ENCODE peak calls at places on chromosomes 1 and 21, in five cellular contexts. L is foreskin fibroblast, X is Caco-2, C is aorta, F is upper lobe of right lung. E is an unnamed sample.

GRCh38 chr1:89670168-89670567 is 37.2 kb downstream of the LRRC8C start:
- DNase-seq in L (peak), X (no peak), C (no peak), F (no peak), E (no peak)

GRCh38 chr1:205319081-205320018 is 2.2 kb downstream of the NUAK2 start:
- DNase-seq in L (peak), X (no peak), C (peak), F (peak), E (peak)

GRCh38 chr21:42997053-42997452 is 22.7 kb downstream of the PKNOX1 start:
- DNase-seq in L (peak), X (no peak), C (peak), F (peak), E (no peak)

GRCh38 chr1:32249831-32250525 is 1.1 kb upstream of the LCK start:
- DNase-seq in L (no peak), X (no peak), C (no peak), F (no peak), E (no peak)

GRCh38 chr1:38788285-38788684 is 71.3 kb downstream of the RRAGC start:
- DNase-seq in L (no peak), X (no peak), C (no peak), F (no peak), E (no peak)

GRCh38 chr21:42120056-42120903 is 49.2 kb downstream of the UMODL1 start:
- DNase-seq in L (no peak), X (peak), C (peak), F (no peak), E (no peak)

GRCh38 chr1:27884182-27884954 is 12.0 kb downstream of the THEMIS2 start:
- DNase-seq in L (no peak), X (no peak), C (peak), F (peak), E (no peak)

GRCh38 chr1:40879487-40880175 is 17.5 kb upstream of the CITED4 start:
- DNase-seq in L (no peak), X (no peak), C (no peak), F (no peak), E (no peak)

GRCh38 chr1:32716312-32717126 is 13.9 kb upstream of the SYNC start:
- DNase-seq in L (peak), X (peak), C (no peak), F (peak), E (peak)

GRCh38 chr21:24514081-24514733 is 1093.1 kb downstream of the MRPL39 start:
- DNase-seq in L (no peak), X (no peak), C (no peak), F (no peak), E (peak)

GRCh38 chr1:41613646-41614592 is 129.4 kb upstream of the EDN2 start:
- DNase-seq in L (peak), X (no peak), C (no peak), F (no peak), E (no peak)

GRCh38 chr1:26336477-26337205 is 17.3 kb downstream of the CRYBG2 start:
- DNase-seq in L (peak), X (no peak), C (peak), F (peak), E (peak)

GRCh38 chr1:46039571-46040052 is 92.8 kb downstream of the PIK3R3 start:
- DNase-seq in L (peak), X (no peak), C (no peak), F (no peak), E (no peak)

GRCh38 chr1:162561616-162562451 is at the start of gene UAP1:
- DNase-seq in L (no peak), X (no peak), C (no peak), F (no peak), E (no peak)

GRCh38 chr1:159826436-159827101 is at the start of gene SLAMF8:
- DNase-seq in L (no peak), X (no peak), C (peak), F (peak), E (no peak)

GRCh38 chr21:28769683-28770082 is 223.0 kb downstream of the LTN1 start:
- DNase-seq in L (peak), X (no peak), C (no peak), F (no peak), E (no peak)

GRCh38 chr1:48882020-48882419 is 105.3 kb upstream of the BEND5 start:
- DNase-seq in L (no peak), X (no peak), C (no peak), F (no peak), E (no peak)

GRCh38 chr1:206503591-206504362 is 3.6 kb upstream of the RASSF5 start:
- DNase-seq in L (peak), X (no peak), C (peak), F (no peak), E (no peak)

GRCh38 chr1:101338714-101339430 is 102.1 kb downstream of the S1PR1 start:
- DNase-seq in L (peak), X (no peak), C (no peak), F (no peak), E (no peak)

GRCh38 chr1:44646711-44647110 is 27.6 kb downstream of the TMEM53 start:
- DNase-seq in L (no peak), X (no peak), C (no peak), F (no peak), E (no peak)

GRCh38 chr1:244391761-244392160 is 59.9 kb downstream of the ADSS2 start:
- DNase-seq in L (peak), X (peak), C (no peak), F (no peak), E (no peak)

GRCh38 chr1:191695865-191696264 is 462.4 kb upstream of the RGS18 start:
- DNase-seq in L (peak), X (no peak), C (no peak), F (no peak), E (no peak)

GRCh38 chr1:167905671-167906070 is 8.3 kb downstream of the ADCY10 start:
- DNase-seq in L (peak), X (no peak), C (no peak), F (no peak), E (peak)

GRCh38 chr1:166133276-166133841 is 33.4 kb downstream of the FAM78B start:
- DNase-seq in L (peak), X (no peak), C (no peak), F (no peak), E (no peak)

GRCh38 chr1:75712306-75712705 is 12.2 kb upstream of the ACADM start:
- DNase-seq in L (no peak), X (no peak), C (no peak), F (no peak), E (no peak)

GRCh38 chr21:43956667-43957030 is 55.5 kb upstream of the TRAPPC10 start:
- DNase-seq in L (peak), X (no peak), C (no peak), F (no peak), E (no peak)

GRCh38 chr1:213154056-213154677 is 103.1 kb downstream of the RPS6KC1 start:
- DNase-seq in L (no peak), X (no peak), C (no peak), F (no peak), E (no peak)

GRCh38 chr1:22255341-22256212 is 112.7 kb upstream of the WNT4 start:
- DNase-seq in L (no peak), X (no peak), C (no peak), F (no peak), E (no peak)

GRCh38 chr1:99851850-99852454 is 1.8 kb downstream of the AGL start:
- DNase-seq in L (no peak), X (no peak), C (no peak), F (no peak), E (no peak)

GRCh38 chr1:167694691-167695090 is 27.1 kb upstream of the MPZL1 start:
- DNase-seq in L (no peak), X (no peak), C (no peak), F (no peak), E (no peak)

GRCh38 chr1:169427081-169427611 is at the start of gene CCDC181:
- DNase-seq in L (peak), X (no peak), C (peak), F (peak), E (peak)

GRCh38 chr1:109361649-109362048 is 36.1 kb downstream of the SORT1 start:
- DNase-seq in L (peak), X (no peak), C (no peak), F (no peak), E (no peak)

GRCh38 chr1:4128616-4129015 is 228.5 kb upstream of the C1orf174 start:
- DNase-seq in L (no peak), X (no peak), C (peak), F (peak), E (no peak)

GRCh38 chr1:226563666-226564065 is 15.1 kb downstream of the STUM start:
- DNase-seq in L (no peak), X (no peak), C (no peak), F (peak), E (no peak)

DNA sequence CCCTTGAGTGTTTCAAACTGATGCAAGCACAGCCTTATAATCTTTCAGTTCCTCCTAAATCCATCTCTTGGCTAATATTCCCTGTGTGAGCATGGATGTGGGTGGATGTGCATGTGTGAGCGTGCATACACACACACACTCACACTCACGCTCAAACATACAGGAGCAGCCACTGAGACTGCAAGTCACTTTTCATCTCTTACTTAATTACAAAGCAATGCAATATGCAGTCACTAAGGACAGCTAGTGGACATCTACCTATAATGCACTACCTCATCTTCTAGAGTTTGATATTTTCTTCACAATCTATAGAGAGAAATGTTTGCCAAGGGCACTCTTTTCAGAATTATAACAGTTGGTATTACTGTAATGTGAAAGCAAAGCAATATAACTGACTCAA is 1.4 kb downstream of the ESRRG start:
- DNase-seq in L (no peak), X (no peak), C (no peak), F (no peak), E (no peak)
- H3K4me3 ChIP-seq in L (no peak), X (no peak), C (no peak), F (no peak), E (peak)

DNA sequence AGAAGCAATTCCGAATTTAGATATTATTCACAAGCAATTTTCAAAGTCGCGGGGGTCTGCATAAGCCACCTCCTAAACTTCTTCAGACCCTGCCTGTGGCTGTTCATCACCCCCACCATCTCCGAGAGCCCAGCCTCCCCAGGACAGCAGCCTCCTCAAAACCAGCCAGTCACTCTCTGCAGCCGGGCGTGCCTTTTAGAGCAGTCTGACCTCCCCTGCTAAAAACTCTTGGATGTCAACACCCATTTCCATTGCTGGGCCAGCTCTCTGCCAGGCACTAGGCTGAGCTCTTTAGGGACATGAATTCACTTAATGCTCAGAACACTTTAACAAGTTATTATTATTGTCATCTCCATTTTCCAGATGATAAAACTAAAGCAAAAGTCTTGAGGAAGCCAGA is 11.7 kb downstream of the ADPRS start:
- DNase-seq in L (no peak), X (no peak), C (peak), F (no peak), E (no peak)
- H3K4me3 ChIP-seq in L (no peak), X (no peak), C (no peak), F (no peak), E (no peak)

DNA sequence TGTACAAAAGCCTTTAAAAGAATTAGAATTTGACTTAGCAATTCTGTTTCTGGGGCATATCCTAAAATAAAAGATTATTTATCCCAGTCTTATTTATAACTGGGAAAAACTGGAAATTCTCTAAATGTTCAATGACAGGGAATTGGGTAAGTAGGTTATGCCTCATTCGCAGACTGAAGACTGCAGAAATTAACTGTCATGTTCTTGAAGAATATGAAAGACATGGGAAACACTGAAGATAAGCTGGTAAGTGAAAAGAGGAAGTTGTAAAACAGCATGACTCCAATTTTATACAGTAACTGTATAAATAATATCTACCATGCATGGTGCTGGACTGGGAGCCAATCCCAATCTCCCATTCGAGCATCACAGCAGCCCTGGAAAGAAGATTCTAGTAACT is 50.6 kb upstream of the SLC2A1 start:
- DNase-seq in L (no peak), X (no peak), C (no peak), F (no peak), E (no peak)
- H3K4me3 ChIP-seq in L (no peak), X (no peak), C (no peak), F (no peak), E (no peak)

GRCh38 chr1:81463889-81464288 is 336.8 kb upstream of the ADGRL2 start:
- DNase-seq in L (no peak), X (no peak), C (no peak), F (no peak), E (no peak)
- H3K4me3 ChIP-seq in L (no peak), X (no peak), C (no peak), F (no peak), E (no peak)

DNA sequence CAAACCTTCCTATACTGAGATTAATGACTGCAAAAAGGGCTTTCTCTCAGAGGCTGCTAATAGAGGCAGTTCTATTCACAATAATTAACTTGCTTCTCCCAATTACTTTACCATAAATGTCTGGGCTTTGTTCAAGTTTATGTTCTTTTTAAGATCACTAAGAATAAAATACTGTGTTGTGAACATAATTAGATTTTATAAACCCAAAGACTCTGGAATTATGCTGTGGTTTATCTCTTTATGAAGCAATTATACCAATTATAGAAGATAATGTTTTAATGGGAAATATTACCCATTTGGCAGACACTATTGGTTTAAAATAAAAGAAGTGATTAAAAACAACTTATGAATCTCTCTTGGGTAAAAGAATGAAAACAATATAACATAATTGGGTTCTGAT is 43.5 kb upstream of the IL12RB2 start:
- DNase-seq in L (no peak), X (no peak), C (no peak), F (no peak), E (no peak)
- H3K4me3 ChIP-seq in L (no peak), X (no peak), C (no peak), F (no peak), E (no peak)

GRCh38 chr1:16348414-16349182 is 3.7 kb downstream of the FBXO42 start:
- DNase-seq in L (peak), X (no peak), C (no peak), F (peak), E (no peak)
- H3K4me3 ChIP-seq in L (no peak), X (no peak), C (no peak), F (no peak), E (no peak)

GRCh38 chr1:172826096-172826741 is 167.3 kb downstream of the FASLG start:
- DNase-seq in L (peak), X (no peak), C (no peak), F (no peak), E (no peak)
- H3K4me3 ChIP-seq in L (no peak), X (no peak), C (no peak), F (peak), E (no peak)

DNA sequence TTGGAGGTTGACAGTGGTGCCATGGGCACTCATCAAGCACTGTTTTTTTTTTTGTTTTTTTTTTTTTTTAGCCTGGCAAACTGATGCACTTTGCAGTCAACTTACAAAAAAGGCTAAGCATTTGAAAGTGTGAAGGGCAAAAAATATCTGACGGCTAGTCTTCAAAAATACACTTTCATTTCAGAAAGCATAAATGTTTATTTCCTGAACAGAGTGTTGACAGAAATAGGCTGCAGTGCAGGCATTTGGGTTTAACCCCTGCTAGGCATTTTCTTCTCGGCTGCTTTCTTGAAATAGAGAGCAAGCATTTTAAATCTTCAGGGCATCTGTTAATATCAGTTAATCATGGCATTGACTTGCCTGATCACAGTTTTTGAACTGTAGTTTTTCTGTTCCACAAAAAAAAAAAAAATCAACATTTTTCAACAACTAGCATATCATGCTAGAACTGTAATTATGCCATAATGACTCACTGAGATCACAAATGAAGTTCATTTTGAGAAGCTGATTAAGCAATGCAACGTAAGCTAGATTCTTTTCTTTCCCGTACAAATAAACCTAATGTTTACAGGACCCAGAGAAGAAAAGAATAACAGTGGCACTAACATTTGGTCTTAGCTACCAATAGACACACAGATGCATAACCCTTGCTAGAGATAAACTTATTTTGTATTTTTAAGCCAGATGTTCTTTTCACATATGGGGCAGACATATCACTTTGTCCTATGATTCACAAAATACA is 100.4 kb upstream of the USH2A start:
- DNase-seq in L (peak), X (no peak), C (no peak), F (no peak), E (no peak)
- H3K4me3 ChIP-seq in L (no peak), X (no peak), C (no peak), F (no peak), E (no peak)